ENCODE peak calls at places on chromosomes 13 and 19, in four cellular contexts. O, L, N and Z are unnamed samples.

GRCh38 chr19:21117041-21117907 is 24.6 kb upstream of the ZNF431 start:
- DNase-seq in O (no peak), L (no peak), N (no peak), Z (no peak)

GRCh38 chr13:44307844-44308243 is 65.8 kb upstream of the SERP2 start:
- DNase-seq in N (no peak), O (no peak), L (no peak), Z (no peak)

GRCh38 chr13:50676602-50677001 is 166.9 kb downstream of the DLEU7 start:
- DNase-seq in L (no peak), N (no peak), O (peak), Z (no peak)

GRCh38 chr19:5345895-5346386 is 5.3 kb upstream of the PTPRS start:
- DNase-seq in N (no peak), L (no peak), O (no peak), Z (no peak)

GRCh38 chr19:45097776-45098520 is 5.0 kb downstream of the PPP1R37 start:
- DNase-seq in N (peak), O (no peak), L (no peak), Z (peak)

GRCh38 chr19:2569596-2570465 is 93.9 kb downstream of the GADD45B start:
- DNase-seq in L (no peak), N (no peak), O (no peak), Z (peak)

GRCh38 chr19:40601061-40601973 is at the start of gene LTBP4:
- DNase-seq in O (no peak), L (peak), N (no peak), Z (peak)

GRCh38 chr19:6126335-6126974 is 9.0 kb upstream of the ACSBG2 start:
- DNase-seq in L (no peak), O (peak), N (no peak), Z (no peak)

GRCh38 chr19:18418034-18418724 is 1.0 kb upstream of the SSBP4 start:
- DNase-seq in L (peak), O (no peak), N (no peak), Z (peak)

GRCh38 chr13:113364933-113365371 is 1.0 kb upstream of the GRTP1 start:
- DNase-seq in L (no peak), O (no peak), N (no peak), Z (peak)

GRCh38 chr13:99982741-99983400 is 1.3 kb downstream of the ZIC2 start:
- DNase-seq in L (no peak), N (no peak), O (no peak), Z (no peak)

GRCh38 chr13:79901336-79901735 is 420.4 kb downstream of the NDFIP2 start:
- DNase-seq in O (no peak), N (no peak), L (no peak), Z (no peak)

GRCh38 chr19:47391510-47392223 is 27.7 kb downstream of the MEIS3 start:
- DNase-seq in L (peak), O (peak), N (peak), Z (peak)

GRCh38 chr13:110259651-110260050 is 47.3 kb downstream of the COL4A1 start:
- DNase-seq in L (no peak), N (no peak), O (no peak), Z (no peak)

GRCh38 chr13:102369303-102369702 is 32.5 kb downstream of the FGF14 start:
- DNase-seq in N (no peak), O (no peak), L (no peak), Z (no peak)

GRCh38 chr19:19259741-19260140 is 13.4 kb downstream of the TM6SF2 start:
- DNase-seq in L (no peak), O (no peak), N (peak), Z (no peak)

GRCh38 chr13:98632971-98633370 is 56.1 kb upstream of the STK24 start:
- DNase-seq in N (no peak), L (no peak), O (peak), Z (no peak)

GRCh38 chr13:113162783-113163685 is 4.6 kb downstream of the PROZ start:
- DNase-seq in O (no peak), N (no peak), L (peak), Z (peak)

GRCh38 chr13:29991343-29991742 is 140.9 kb upstream of the UBL3 start:
- DNase-seq in N (no peak), L (no peak), O (no peak), Z (no peak)

GRCh38 chr19:45643024-45643926 is 4.1 kb upstream of the EML2 start:
- DNase-seq in O (peak), L (peak), N (peak), Z (peak)

GRCh38 chr13:80348750-80349149 is 7.8 kb upstream of the SPRY2 start:
- DNase-seq in N (no peak), O (no peak), L (no peak), Z (no peak)

GRCh38 chr19:20278342-20278741 is 111.3 kb downstream of the ZNF486 start:
- DNase-seq in L (no peak), N (no peak), O (no peak), Z (no peak)

GRCh38 chr13:24459234-24459633 is 53.3 kb downstream of the PARP4 start:
- DNase-seq in L (no peak), N (no peak), O (no peak), Z (no peak)

GRCh38 chr13:47499358-47500150 is 501.5 kb downstream of the SUCLA2 start:
- DNase-seq in O (peak), L (no peak), N (no peak), Z (no peak)

GRCh38 chr13:26896986-26897668 is 136.5 kb upstream of the GPR12 start:
- DNase-seq in O (no peak), L (peak), N (no peak), Z (no peak)

GRCh38 chr19:50663280-50663790 is 14.1 kb downstream of the C19orf81 start:
- DNase-seq in L (no peak), N (no peak), O (no peak), Z (peak)

GRCh38 chr13:27578121-27579030 is 42.0 kb downstream of the LNX2 start:
- DNase-seq in N (no peak), O (no peak), L (no peak), Z (no peak)

GRCh38 chr13:83498486-83499190 is 383.6 kb downstream of the SLITRK1 start:
- DNase-seq in N (no peak), O (no peak), L (no peak), Z (no peak)

GRCh38 chr19:57152921-57153320 is 7.9 kb upstream of the ZIM3 start:
- DNase-seq in N (no peak), O (no peak), L (no peak), Z (no peak)

GRCh38 chr13:48000559-48001126 is 430 bp downstream of the SUCLA2 start:
- DNase-seq in O (no peak), N (no peak), L (no peak), Z (peak)

GRCh38 chr19:35459414-35460082 is 11.5 kb downstream of the FFAR2 start:
- DNase-seq in O (no peak), L (no peak), N (no peak), Z (peak)

GRCh38 chr13:21971662-21972635 is 301.1 kb downstream of the FGF9 start:
- DNase-seq in O (no peak), N (no peak), L (no peak), Z (no peak)